ENCODE peak calls at places on chromosome 15, in nine cellular contexts. One of them, this sample, is unnamed.

GRCh38 chr15:57769266-57769665 is 62.8 kb downstream of the POLR2M start:
- DNase-seq in neural progenitor cell: no peak
- DNase-seq in HFFc6: peak
- DNase-seq in fibroblast of pulmonary artery: peak
- DNase-seq in PC-3: no peak
- DNase-seq in fibroblast of the aortic adventitia: peak
- DNase-seq in tibial artery: peak
- DNase-seq in epithelial cell of proximal tubule: no peak
- DNase-seq in endothelial cell: no peak
- DNase-seq in this sample: no peak

GRCh38 chr15:90594297-90594696 is 64.6 kb downstream of the CRTC3 start:
- DNase-seq in neural progenitor cell: no peak
- DNase-seq in HFFc6: no peak
- DNase-seq in fibroblast of pulmonary artery: peak
- DNase-seq in PC-3: peak
- DNase-seq in fibroblast of the aortic adventitia: peak
- DNase-seq in tibial artery: peak
- DNase-seq in epithelial cell of proximal tubule: peak
- DNase-seq in endothelial cell: no peak
- DNase-seq in this sample: peak

GRCh38 chr15:62847900-62848489 is 194.6 kb upstream of the TPM1 start:
- DNase-seq in neural progenitor cell: peak
- DNase-seq in HFFc6: peak
- DNase-seq in fibroblast of pulmonary artery: peak
- DNase-seq in PC-3: peak
- DNase-seq in fibroblast of the aortic adventitia: peak
- DNase-seq in tibial artery: peak
- DNase-seq in epithelial cell of proximal tubule: no peak
- DNase-seq in endothelial cell: peak
- DNase-seq in this sample: peak

GRCh38 chr15:43828061-43828657 is 1.4 kb downstream of the WDR76 start:
- DNase-seq in neural progenitor cell: peak
- DNase-seq in HFFc6: no peak
- DNase-seq in fibroblast of pulmonary artery: peak
- DNase-seq in PC-3: peak
- DNase-seq in fibroblast of the aortic adventitia: peak
- DNase-seq in tibial artery: no peak
- DNase-seq in epithelial cell of proximal tubule: no peak
- DNase-seq in endothelial cell: no peak
- DNase-seq in this sample: no peak

GRCh38 chr15:60414016-60414682 is 16.4 kb upstream of the ANXA2 start:
- DNase-seq in neural progenitor cell: no peak
- DNase-seq in HFFc6: peak
- DNase-seq in fibroblast of pulmonary artery: peak
- DNase-seq in PC-3: peak
- DNase-seq in fibroblast of the aortic adventitia: peak
- DNase-seq in tibial artery: no peak
- DNase-seq in epithelial cell of proximal tubule: no peak
- DNase-seq in endothelial cell: no peak
- DNase-seq in this sample: peak

GRCh38 chr15:36390491-36390890 is 188.9 kb upstream of the CDIN1 start:
- DNase-seq in neural progenitor cell: no peak
- DNase-seq in HFFc6: no peak
- DNase-seq in fibroblast of pulmonary artery: no peak
- DNase-seq in PC-3: no peak
- DNase-seq in fibroblast of the aortic adventitia: no peak
- DNase-seq in tibial artery: no peak
- DNase-seq in epithelial cell of proximal tubule: no peak
- DNase-seq in endothelial cell: no peak
- DNase-seq in this sample: no peak

GRCh38 chr15:77869021-77869895 is 208.3 kb downstream of the TBC1D2B start:
- DNase-seq in neural progenitor cell: no peak
- DNase-seq in HFFc6: peak
- DNase-seq in fibroblast of pulmonary artery: peak
- DNase-seq in PC-3: peak
- DNase-seq in fibroblast of the aortic adventitia: no peak
- DNase-seq in tibial artery: no peak
- DNase-seq in epithelial cell of proximal tubule: no peak
- DNase-seq in endothelial cell: no peak
- DNase-seq in this sample: peak

GRCh38 chr15:72420580-72420979 is 22.5 kb downstream of the TMEM202 start:
- DNase-seq in neural progenitor cell: no peak
- DNase-seq in HFFc6: no peak
- DNase-seq in fibroblast of pulmonary artery: no peak
- DNase-seq in PC-3: no peak
- DNase-seq in fibroblast of the aortic adventitia: no peak
- DNase-seq in tibial artery: no peak
- DNase-seq in epithelial cell of proximal tubule: no peak
- DNase-seq in endothelial cell: no peak
- DNase-seq in this sample: no peak

GRCh38 chr15:92902723-92903587 is 2.8 kb downstream of the CHD2 start:
- DNase-seq in neural progenitor cell: no peak
- DNase-seq in HFFc6: no peak
- DNase-seq in fibroblast of pulmonary artery: no peak
- DNase-seq in PC-3: peak
- DNase-seq in fibroblast of the aortic adventitia: peak
- DNase-seq in tibial artery: no peak
- DNase-seq in epithelial cell of proximal tubule: no peak
- DNase-seq in endothelial cell: no peak
- DNase-seq in this sample: no peak

GRCh38 chr15:69117431-69117841 is 43.0 kb upstream of the GLCE start:
- DNase-seq in neural progenitor cell: peak
- DNase-seq in HFFc6: no peak
- DNase-seq in fibroblast of pulmonary artery: no peak
- DNase-seq in PC-3: no peak
- DNase-seq in fibroblast of the aortic adventitia: no peak
- DNase-seq in tibial artery: no peak
- DNase-seq in epithelial cell of proximal tubule: no peak
- DNase-seq in endothelial cell: no peak
- DNase-seq in this sample: no peak

GRCh38 chr15:92848464-92848851 is 51.7 kb upstream of the CHD2 start:
- DNase-seq in neural progenitor cell: no peak
- DNase-seq in HFFc6: no peak
- DNase-seq in fibroblast of pulmonary artery: no peak
- DNase-seq in PC-3: no peak
- DNase-seq in fibroblast of the aortic adventitia: no peak
- DNase-seq in tibial artery: no peak
- DNase-seq in epithelial cell of proximal tubule: no peak
- DNase-seq in endothelial cell: no peak
- DNase-seq in this sample: no peak

GRCh38 chr15:91921821-91922198 is 68.3 kb downstream of the SLCO3A1 start:
- DNase-seq in neural progenitor cell: no peak
- DNase-seq in HFFc6: no peak
- DNase-seq in fibroblast of pulmonary artery: no peak
- DNase-seq in PC-3: no peak
- DNase-seq in fibroblast of the aortic adventitia: peak
- DNase-seq in tibial artery: no peak
- DNase-seq in epithelial cell of proximal tubule: no peak
- DNase-seq in endothelial cell: no peak
- DNase-seq in this sample: no peak

GRCh38 chr15:38588672-38589071 is 24.1 kb upstream of the RASGRP1 start:
- DNase-seq in neural progenitor cell: no peak
- DNase-seq in HFFc6: no peak
- DNase-seq in fibroblast of pulmonary artery: no peak
- DNase-seq in PC-3: no peak
- DNase-seq in fibroblast of the aortic adventitia: peak
- DNase-seq in tibial artery: no peak
- DNase-seq in epithelial cell of proximal tubule: peak
- DNase-seq in endothelial cell: no peak
- DNase-seq in this sample: peak

DNA sequence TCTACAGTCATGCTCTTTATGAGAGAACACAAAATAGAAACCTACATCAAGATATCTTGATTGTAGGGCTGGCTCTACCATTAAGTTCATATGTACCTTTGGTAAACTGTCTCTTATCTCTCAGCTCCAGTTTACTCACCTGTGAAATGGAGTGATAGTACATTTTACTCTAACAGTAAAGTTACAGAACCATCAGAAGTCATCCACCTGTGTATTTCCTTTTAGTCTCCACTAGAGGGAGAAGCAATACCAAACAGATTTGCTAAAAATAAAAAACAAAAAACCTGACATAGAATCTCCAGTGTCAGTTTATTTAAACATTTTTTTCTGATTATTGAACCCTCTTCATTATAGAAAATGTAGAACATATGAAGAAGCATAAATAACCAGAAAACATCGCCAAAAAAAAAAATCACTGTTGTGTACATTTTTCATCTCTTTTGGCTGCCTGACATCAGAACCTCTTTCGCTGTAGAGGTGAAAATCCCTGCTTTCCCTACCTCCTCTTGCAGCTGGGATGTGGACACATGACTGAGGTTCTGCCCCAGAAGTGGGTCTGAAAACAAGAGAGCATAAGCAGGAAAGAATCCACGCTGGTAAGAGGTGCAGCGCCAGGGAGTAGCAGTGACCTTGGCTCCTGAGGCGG is 48.7 kb upstream of the WDR72 start:
- DNase-seq in neural progenitor cell: peak
- DNase-seq in HFFc6: no peak
- DNase-seq in fibroblast of pulmonary artery: peak
- DNase-seq in PC-3: peak
- DNase-seq in fibroblast of the aortic adventitia: peak
- DNase-seq in tibial artery: no peak
- DNase-seq in epithelial cell of proximal tubule: no peak
- DNase-seq in endothelial cell: no peak
- DNase-seq in this sample: no peak
- TF ChIP-seq CTCF in neural progenitor cell: peak
- TF ChIP-seq CTCF in HFFc6: peak
- TF ChIP-seq CTCF in fibroblast of pulmonary artery: peak
- TF ChIP-seq CTCF in PC-3: peak
- TF ChIP-seq CTCF in fibroblast of the aortic adventitia: peak
- TF ChIP-seq CTCF in tibial artery: peak
- TF ChIP-seq CTCF in epithelial cell of proximal tubule: peak
- TF ChIP-seq CTCF in endothelial cell: peak
- TF ChIP-seq CTCF in this sample: peak

DNA sequence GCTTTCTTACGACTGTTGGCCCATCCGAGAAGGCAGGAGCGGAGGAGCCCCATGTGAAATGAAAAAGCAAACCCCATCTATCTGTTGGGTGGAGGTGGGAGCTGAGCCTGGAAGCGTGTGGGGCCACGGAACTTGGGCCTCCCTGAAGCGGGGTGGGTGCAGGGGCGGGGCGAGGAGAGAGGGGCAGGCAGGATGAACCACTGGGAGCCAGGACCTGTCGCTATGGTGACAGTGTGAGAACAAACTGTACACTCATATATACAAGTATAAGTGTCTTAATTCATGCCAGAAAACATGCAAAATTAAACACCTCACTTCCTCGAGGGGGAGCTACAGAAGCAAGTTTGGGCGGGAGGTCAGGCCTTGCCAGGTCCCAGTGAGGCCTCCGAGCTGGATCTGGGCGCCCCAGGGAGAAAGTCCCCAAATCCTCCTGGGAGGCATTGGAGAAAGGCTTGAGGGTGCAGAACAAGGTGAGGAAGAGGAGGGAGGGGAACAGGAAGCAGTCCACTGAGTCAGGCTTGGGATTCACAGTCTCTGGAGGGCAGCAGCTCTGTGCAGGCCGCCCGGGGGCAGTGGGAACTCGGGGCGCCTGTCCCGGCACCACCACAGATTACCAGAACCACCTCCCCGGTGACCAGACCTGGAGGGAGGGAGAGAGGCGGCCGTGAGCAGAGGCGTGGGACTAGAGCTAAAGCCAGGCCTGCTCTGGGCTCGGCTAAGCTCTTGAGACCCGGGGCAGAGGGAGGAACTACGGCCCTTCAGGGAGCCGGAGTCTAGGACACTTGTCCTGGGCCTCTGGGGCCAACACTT is 34.8 kb downstream of the RBPMS2 start:
- DNase-seq in neural progenitor cell: no peak
- DNase-seq in HFFc6: peak
- DNase-seq in fibroblast of pulmonary artery: peak
- DNase-seq in PC-3: peak
- DNase-seq in fibroblast of the aortic adventitia: peak
- DNase-seq in tibial artery: peak
- DNase-seq in epithelial cell of proximal tubule: no peak
- DNase-seq in endothelial cell: no peak
- DNase-seq in this sample: peak
- TF ChIP-seq CTCF in neural progenitor cell: peak
- TF ChIP-seq CTCF in HFFc6: peak
- TF ChIP-seq CTCF in fibroblast of pulmonary artery: peak
- TF ChIP-seq CTCF in PC-3: peak
- TF ChIP-seq CTCF in fibroblast of the aortic adventitia: peak
- TF ChIP-seq CTCF in tibial artery: no peak
- TF ChIP-seq CTCF in epithelial cell of proximal tubule: peak
- TF ChIP-seq CTCF in endothelial cell: no peak
- TF ChIP-seq CTCF in this sample: peak

GRCh38 chr15:45732544-45733130 is 97.8 kb downstream of the SQOR start:
- DNase-seq in neural progenitor cell: peak
- DNase-seq in HFFc6: no peak
- DNase-seq in fibroblast of pulmonary artery: no peak
- DNase-seq in PC-3: no peak
- DNase-seq in fibroblast of the aortic adventitia: no peak
- DNase-seq in tibial artery: no peak
- DNase-seq in epithelial cell of proximal tubule: no peak
- DNase-seq in endothelial cell: no peak
- DNase-seq in this sample: no peak
- TF ChIP-seq CTCF in neural progenitor cell: no peak
- TF ChIP-seq CTCF in HFFc6: no peak
- TF ChIP-seq CTCF in fibroblast of pulmonary artery: no peak
- TF ChIP-seq CTCF in PC-3: no peak
- TF ChIP-seq CTCF in fibroblast of the aortic adventitia: no peak
- TF ChIP-seq CTCF in tibial artery: no peak
- TF ChIP-seq CTCF in epithelial cell of proximal tubule: no peak
- TF ChIP-seq CTCF in endothelial cell: no peak
- TF ChIP-seq CTCF in this sample: no peak

DNA sequence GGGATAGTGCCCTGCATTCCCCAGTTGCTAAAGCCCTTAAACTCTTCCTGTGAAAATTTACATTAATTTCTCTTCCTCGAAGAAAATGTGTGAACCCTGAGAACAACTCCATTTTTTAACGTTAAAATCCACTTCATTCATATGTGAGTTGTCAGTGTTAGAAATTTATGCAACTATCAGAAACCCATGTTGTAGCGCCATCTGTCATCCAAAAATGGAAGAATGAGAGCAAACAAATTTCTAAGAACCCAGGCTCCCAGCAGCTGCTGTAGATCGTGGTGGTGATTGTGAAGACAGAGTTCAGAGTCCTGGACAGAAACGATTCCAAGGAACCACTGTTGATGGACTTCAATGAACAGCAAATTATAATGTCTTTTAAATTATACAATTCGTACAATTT is 179.7 kb upstream of the NDN start:
- DNase-seq in neural progenitor cell: peak
- DNase-seq in HFFc6: no peak
- DNase-seq in fibroblast of pulmonary artery: peak
- DNase-seq in PC-3: peak
- DNase-seq in fibroblast of the aortic adventitia: no peak
- DNase-seq in tibial artery: no peak
- DNase-seq in epithelial cell of proximal tubule: no peak
- DNase-seq in endothelial cell: no peak
- DNase-seq in this sample: no peak
- TF ChIP-seq CTCF in neural progenitor cell: peak
- TF ChIP-seq CTCF in HFFc6: peak
- TF ChIP-seq CTCF in fibroblast of pulmonary artery: peak
- TF ChIP-seq CTCF in PC-3: peak
- TF ChIP-seq CTCF in fibroblast of the aortic adventitia: no peak
- TF ChIP-seq CTCF in tibial artery: no peak
- TF ChIP-seq CTCF in epithelial cell of proximal tubule: peak
- TF ChIP-seq CTCF in endothelial cell: peak
- TF ChIP-seq CTCF in this sample: no peak

This sample was measured in astrocyte.